ENCODE peak calls at places on chromosomes 6 and 20, in eight cellular contexts. R is aorta; N is CD8-positive, alpha-beta T cell; O is NCI-H345; X is cardiac muscle cell; B is NCI-H1694 treated with DMSO at 0.1 percent for 48 hours; K is adipocyte; A is ovary. T is an unnamed sample.

GRCh38 chr20:17442588-17442987 is 88.6 kb downstream of the BFSP1 start:
- DNase-seq in R (no peak), N (no peak), O (no peak), X (peak; percentile 15), B (no peak), K (peak; percentile 25), A (no peak), T (no peak)

GRCh38 chr6:29975561-29975907 is 33.2 kb downstream of the HLA-A start:
- DNase-seq in R (no peak), N (no peak), O (no peak), X (peak; percentile 3), B (peak; percentile 51), K (no peak), A (no peak), T (no peak)

GRCh38 chr6:37566209-37566859 is 66.6 kb upstream of the CCDC167 start:
- DNase-seq in R (peak; percentile 88), N (peak; percentile 62), O (peak; percentile 72), X (peak; percentile 83), B (peak; percentile 85), K (peak; percentile 65), A (peak; percentile 42), T (peak; percentile 59)

GRCh38 chr6:137869781-137870180 is 2.7 kb downstream of the TNFAIP3 start:
- DNase-seq in R (no peak), N (no peak), O (no peak), X (no peak), B (no peak), K (no peak), A (no peak), T (no peak)

GRCh38 chr20:11207749-11208502 is 534.1 kb upstream of the JAG1 start:
- DNase-seq in R (peak; percentile 78), N (no peak), O (no peak), X (no peak), B (no peak), K (peak; percentile 53), A (no peak), T (no peak)

GRCh38 chr20:58981564-58982364 is 708 bp downstream of the NELFCD start:
- DNase-seq in R (no peak), N (no peak), O (peak; percentile 20), X (no peak), B (no peak), K (peak; percentile 39), A (peak; percentile 44), T (peak; percentile 31)

GRCh38 chr6:5078121-5078695 is 6.9 kb upstream of the PPP1R3G start:
- DNase-seq in R (no peak), N (no peak), O (no peak), X (no peak), B (no peak), K (no peak), A (no peak), T (peak; percentile 24)

GRCh38 chr6:167987396-167987795 is 10.1 kb upstream of the KIF25 start:
- DNase-seq in R (no peak), N (no peak), O (no peak), X (no peak), B (no peak), K (no peak), A (no peak), T (no peak)

GRCh38 chr6:149334682-149335160 is 17.2 kb downstream of the TAB2 start:
- DNase-seq in R (no peak), N (no peak), O (no peak), X (no peak), B (no peak), K (peak; percentile 85), A (no peak), T (peak; percentile 83)

GRCh38 chr6:1437553-1438406 is 48.4 kb downstream of the FOXF2 start:
- DNase-seq in R (no peak), N (no peak), O (no peak), X (no peak), B (no peak), K (no peak), A (no peak), T (no peak)

GRCh38 chr6:158567871-158568401 is 8.0 kb downstream of the TMEM181 start:
- DNase-seq in R (no peak), N (no peak), O (no peak), X (no peak), B (no peak), K (no peak), A (no peak), T (no peak)

GRCh38 chr20:2866236-2866635 is 7.0 kb upstream of the PTPRA start:
- DNase-seq in R (peak; percentile 72), N (peak; percentile 24), O (no peak), X (no peak), B (no peak), K (no peak), A (no peak), T (no peak)

GRCh38 chr6:110971458-110971857 is 10.4 kb upstream of the RPF2 start:
- DNase-seq in R (no peak), N (no peak), O (no peak), X (no peak), B (no peak), K (no peak), A (no peak), T (peak; percentile 13)

GRCh38 chr6:159097256-159097655 is 52.5 kb upstream of the TAGAP start:
- DNase-seq in R (no peak), N (no peak), O (no peak), X (no peak), B (no peak), K (no peak), A (no peak), T (no peak)

GRCh38 chr6:130933712-130934200 is 106.5 kb downstream of the SMLR1 start:
- DNase-seq in R (no peak), N (no peak), O (no peak), X (peak; percentile 7), B (no peak), K (peak; percentile 81), A (no peak), T (no peak)

GRCh38 chr6:104958720-104959452 is 2.0 kb downstream of the LIN28B start:
- DNase-seq in R (no peak), N (no peak), O (no peak), X (peak; percentile 38), B (no peak), K (no peak), A (no peak), T (no peak)

GRCh38 chr20:44382641-44383040 is 27.1 kb downstream of the HNF4A start:
- DNase-seq in R (no peak), N (no peak), O (no peak), X (no peak), B (no peak), K (no peak), A (no peak), T (no peak)

GRCh38 chr6:157999100-158000051 is 17.7 kb downstream of the SYNJ2 start:
- DNase-seq in R (peak; percentile 62), N (no peak), O (no peak), X (peak; percentile 46), B (no peak), K (no peak), A (no peak), T (no peak)

GRCh38 chr6:36491378-36491965 is 48.7 kb downstream of the KCTD20 start:
- DNase-seq in R (no peak), N (no peak), O (no peak), X (peak; percentile 12), B (no peak), K (peak; percentile 3), A (no peak), T (no peak)

GRCh38 chr20:33370296-33370695 is 31.0 kb downstream of the CDK5RAP1 start:
- DNase-seq in R (no peak), N (peak; percentile 29), O (no peak), X (no peak), B (no peak), K (no peak), A (no peak), T (no peak)

GRCh38 chr6:134324766-134325165 is 6.9 kb upstream of the SGK1 start:
- DNase-seq in R (no peak), N (no peak), O (no peak), X (no peak), B (no peak), K (no peak), A (no peak), T (no peak)

GRCh38 chr6:128516514-128516898 is 3.9 kb downstream of the PTPRK start:
- DNase-seq in R (no peak), N (no peak), O (no peak), X (no peak), B (peak; percentile 57), K (peak; percentile 42), A (no peak), T (peak; percentile 69)

GRCh38 chr6:143941852-143942627 is 66.0 kb downstream of the PLAGL1 start:
- DNase-seq in R (peak; percentile 83), N (peak; percentile 38), O (peak; percentile 25), X (peak; percentile 79), B (peak; percentile 20), K (peak; percentile 45), A (peak; percentile 64), T (no peak)

GRCh38 chr6:36873612-36874011 is 991 bp downstream of the PPIL1 start:
- DNase-seq in R (no peak), N (no peak), O (no peak), X (no peak), B (no peak), K (no peak), A (no peak), T (no peak)

GRCh38 chr20:25584905-25585704 is at the start of gene NINL:
- DNase-seq in R (peak; percentile 90), N (peak; percentile 13), O (peak; percentile 83), X (peak; percentile 91), B (peak; percentile 1), K (peak; percentile 83), A (peak; percentile 83), T (peak; percentile 67)

GRCh38 chr6:161242779-161243693 is 30.8 kb downstream of the AGPAT4 start:
- DNase-seq in R (no peak), N (peak; percentile 51), O (no peak), X (no peak), B (no peak), K (peak; percentile 62), A (no peak), T (no peak)

GRCh38 chr6:122790740-122791679 is 2.0 kb downstream of the SMPDL3A start:
- DNase-seq in R (no peak), N (no peak), O (no peak), X (peak; percentile 39), B (no peak), K (peak; percentile 20), A (no peak), T (no peak)

GRCh38 chr6:166683477-166683876 is 56.4 kb upstream of the RPS6KA2 start:
- DNase-seq in R (no peak), N (no peak), O (no peak), X (no peak), B (no peak), K (no peak), A (no peak), T (peak; percentile 75)

GRCh38 chr20:56259948-56260347 is 11.4 kb downstream of the MC3R start:
- DNase-seq in R (no peak), N (no peak), O (no peak), X (no peak), B (no peak), K (no peak), A (no peak), T (no peak)